ENCODE peak calls at places on chromosomes 11 and 22, in seven cellular contexts. B, R, X, U, S, C and T are unnamed samples.

GRCh38 chr22:41638124-41638523 is 17.0 kb downstream of the XRCC6 start:
- DNase-seq in X (no peak), R (no peak), U (no peak), C (no peak), B (no peak), S (no peak), T (no peak)

GRCh38 chr11:131909426-131910200 is 539.2 kb downstream of the NTM start:
- DNase-seq in S (no peak), U (no peak), C (no peak), B (no peak), X (no peak), R (no peak), T (no peak)

GRCh38 chr11:63536669-63537292 is at the start of gene PLAAT4:
- DNase-seq in C (no peak), B (peak), R (peak), X (no peak), U (no peak), S (no peak), T (no peak)

GRCh38 chr11:62497132-62497915 is 49.3 kb downstream of the AHNAK start:
- DNase-seq in B (no peak), C (peak), S (no peak), X (no peak), U (peak), R (no peak), T (no peak)

GRCh38 chr22:30605449-30606110 is 1.4 kb upstream of the TCN2 start:
- DNase-seq in C (no peak), B (peak), R (peak), S (peak), U (no peak), X (no peak), T (peak)

GRCh38 chr22:25023879-25024278 is 71.4 kb downstream of the KIAA1671 start:
- DNase-seq in C (no peak), B (no peak), S (no peak), R (no peak), U (no peak), X (no peak), T (no peak)

GRCh38 chr11:36073411-36074203 is 129.7 kb downstream of the LDLRAD3 start:
- DNase-seq in C (no peak), B (no peak), S (peak), R (peak), X (no peak), U (no peak), T (no peak)

GRCh38 chr11:74474316-74474715 is 7.0 kb upstream of the KCNE3 start:
- DNase-seq in B (no peak), C (no peak), X (no peak), R (peak), S (peak), U (no peak), T (no peak)

GRCh38 chr11:124898711-124899110 is 1.0 kb upstream of the ROBO4 start:
- DNase-seq in B (no peak), X (no peak), U (no peak), C (no peak), S (peak), R (no peak), T (no peak)

GRCh38 chr22:36921309-36922096 is 8.1 kb downstream of the CSF2RB start:
- DNase-seq in U (no peak), C (peak), B (no peak), R (no peak), S (no peak), X (no peak), T (no peak)

GRCh38 chr11:16279524-16279923 is 76.8 kb downstream of the SOX6 start:
- DNase-seq in C (no peak), U (no peak), X (no peak), S (no peak), R (no peak), B (no peak), T (no peak)

GRCh38 chr11:35491231-35491871 is 34.1 kb downstream of the PAMR1 start:
- DNase-seq in R (no peak), B (no peak), U (peak), C (no peak), X (no peak), S (no peak), T (no peak)

DNA sequence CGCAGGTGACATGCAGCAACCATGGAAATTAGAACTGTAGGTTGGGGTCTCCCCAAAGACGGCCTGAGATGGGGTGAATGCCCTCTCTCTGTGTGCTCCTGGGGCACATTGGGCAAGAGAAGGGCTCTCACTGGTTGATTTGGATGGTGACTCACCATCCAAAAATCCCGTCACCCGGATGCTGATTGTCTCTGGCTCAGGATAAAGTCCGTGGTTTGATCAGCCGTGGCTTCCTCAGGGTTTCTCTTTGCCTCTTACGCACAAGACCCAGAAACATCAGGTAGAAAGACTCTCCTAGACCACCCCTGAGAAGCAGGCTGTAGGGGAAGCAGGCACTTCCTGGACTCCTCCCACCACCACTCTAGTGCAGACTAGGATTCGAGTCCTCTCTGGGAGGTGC is 176.1 kb upstream of the NCAM1 start:
- DNase-seq in U (no peak), R (no peak), S (no peak), C (no peak), B (no peak), X (no peak), T (no peak)
- TF ChIP-seq CTCF in U (no peak), R (no peak), S (no peak), C (no peak), B (no peak), X (no peak), T (no peak)

GRCh38 chr11:123186291-123186690 is 8.8 kb downstream of the CLMP start:
- DNase-seq in U (peak), B (no peak), C (no peak), R (no peak), X (no peak), S (no peak), T (no peak)

GRCh38 chr11:123185326-123185725 is 9.7 kb downstream of the CLMP start:
- DNase-seq in S (no peak), X (no peak), U (no peak), B (no peak), C (no peak), R (no peak), T (no peak)

GRCh38 chr11:123182101-123182500 is 12.9 kb downstream of the CLMP start:
- DNase-seq in R (no peak), C (no peak), B (no peak), U (no peak), X (no peak), S (no peak), T (no peak)

GRCh38 chr11:123183391-123184099 is 11.5 kb downstream of the CLMP start:
- DNase-seq in U (peak), X (no peak), B (no peak), C (no peak), R (no peak), S (no peak), T (no peak)

GRCh38 chr11:123184531-123184930 is 10.5 kb downstream of the CLMP start:
- DNase-seq in B (no peak), U (no peak), R (no peak), X (no peak), S (no peak), C (no peak), T (no peak)
- H3K4me3 ChIP-seq in B (no peak), U (no peak), R (no peak), X (no peak), S (no peak), C (no peak), T (no peak)

GRCh38 chr22:22942511-22943329 is 55.1 kb downstream of the IGLL5 start:
- DNase-seq in X (no peak), U (no peak), C (peak), R (peak), S (no peak), B (peak), T (peak)
- TF ChIP-seq CTCF in X (peak), U (peak), C (peak), R (peak), S (peak), B (peak), T (peak)

DNA sequence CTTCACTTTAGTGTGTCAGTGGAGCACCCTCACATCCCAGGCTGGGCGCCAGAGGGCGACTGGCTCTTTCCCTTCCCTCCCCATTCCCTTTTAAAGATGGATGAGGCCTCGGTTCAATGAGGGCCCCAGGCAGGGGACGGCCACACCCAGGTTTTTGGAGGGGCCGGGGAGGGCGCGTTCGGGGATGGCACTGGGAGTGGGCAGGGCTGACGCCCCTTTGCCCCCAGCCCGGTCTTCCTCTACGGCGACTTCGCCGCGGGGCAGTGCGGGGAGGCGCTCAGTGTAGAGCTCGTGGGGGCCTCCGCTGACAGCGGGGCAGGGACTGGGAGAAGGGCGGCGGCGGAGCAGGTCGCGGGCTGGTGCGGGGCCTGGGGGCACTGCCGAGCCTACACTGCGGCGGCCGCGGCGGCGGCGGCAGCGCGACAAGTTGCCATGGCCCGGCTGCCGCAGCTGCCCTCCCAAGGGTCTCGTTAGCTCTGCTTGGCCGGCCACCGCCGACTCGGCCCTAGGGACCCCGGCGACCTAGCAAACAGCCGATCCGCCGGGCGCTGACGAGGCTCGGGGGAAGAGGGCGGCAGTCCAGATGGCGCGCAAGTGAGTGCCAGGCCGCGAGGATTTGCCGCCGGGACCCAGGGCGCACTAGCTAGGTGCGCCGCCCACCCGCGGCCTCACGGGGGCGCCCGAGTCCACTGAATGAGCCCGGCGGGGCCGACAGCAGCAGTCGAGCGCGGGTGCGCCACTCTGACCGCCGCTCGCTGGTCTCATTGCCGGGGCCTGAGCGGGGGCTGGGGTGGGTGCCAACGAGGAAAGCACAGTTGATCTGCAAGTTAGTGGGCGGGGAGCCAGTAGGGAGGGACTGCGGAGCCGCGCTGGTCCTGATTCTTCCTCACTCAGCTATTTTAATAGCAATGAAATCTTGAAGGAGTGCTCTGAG is 92.7 kb downstream of the RRM1 start:
- DNase-seq in X (peak), R (peak), S (peak), U (no peak), C (peak), B (peak), T (no peak)
- H3K4me3 ChIP-seq in X (peak), R (peak), S (peak), U (peak), C (peak), B (peak), T (peak)

GRCh38 chr11:73186294-73186850 is 31.7 kb upstream of the P2RY2 start:
- DNase-seq in C (no peak), U (no peak), S (no peak), X (no peak), R (no peak), B (no peak), T (no peak)

GRCh38 chr11:73185680-73186293 is 32.3 kb upstream of the P2RY2 start:
- DNase-seq in U (peak), R (no peak), S (peak), C (peak), B (no peak), X (peak), T (no peak)

GRCh38 chr11:73186886-73187285 is 31.2 kb upstream of the P2RY2 start:
- DNase-seq in C (no peak), U (no peak), B (no peak), X (no peak), R (no peak), S (no peak), T (no peak)

GRCh38 chr11:73184953-73185671 is 33.0 kb upstream of the P2RY2 start:
- DNase-seq in R (peak), X (no peak), B (peak), U (peak), C (peak), S (peak), T (no peak)

DNA sequence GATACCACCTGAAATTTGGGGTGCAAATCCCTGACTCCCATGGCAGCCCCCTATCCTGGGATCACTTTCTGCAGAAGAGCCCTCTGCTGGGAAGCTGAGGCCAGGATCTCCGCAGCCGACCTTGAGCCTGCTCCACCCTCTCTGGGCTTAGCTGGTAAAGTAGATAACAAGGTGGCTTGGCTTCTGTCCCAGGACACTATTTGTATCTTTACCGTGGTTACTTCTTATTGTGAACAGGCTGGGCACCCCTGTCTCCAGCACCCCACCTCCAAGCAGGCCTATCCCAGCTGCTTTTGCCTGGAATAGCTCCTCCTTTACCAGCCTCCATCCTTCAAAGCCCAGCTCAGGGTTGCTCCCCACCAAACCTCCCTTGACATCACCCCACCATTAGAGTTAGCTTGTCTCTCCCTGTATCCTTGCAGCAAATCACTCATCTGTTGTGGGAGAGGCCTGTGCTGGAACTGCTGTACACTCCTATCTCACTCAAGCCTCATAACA is 35.2 kb upstream of the P2RY2 start:
- DNase-seq in R (peak), U (no peak), C (no peak), S (peak), B (no peak), X (no peak), T (no peak)
- TF ChIP-seq CTCF in R (peak), U (no peak), C (no peak), S (no peak), B (no peak), X (no peak), T (no peak)

GRCh38 chr11:123247498-123247799 is 52.4 kb upstream of the CLMP start:
- DNase-seq in B (no peak), R (no peak), S (no peak), X (no peak), C (no peak), U (no peak), T (no peak)
- H3K4me3 ChIP-seq in B (no peak), R (no peak), S (no peak), X (no peak), C (no peak), U (no peak), T (no peak)

DNA sequence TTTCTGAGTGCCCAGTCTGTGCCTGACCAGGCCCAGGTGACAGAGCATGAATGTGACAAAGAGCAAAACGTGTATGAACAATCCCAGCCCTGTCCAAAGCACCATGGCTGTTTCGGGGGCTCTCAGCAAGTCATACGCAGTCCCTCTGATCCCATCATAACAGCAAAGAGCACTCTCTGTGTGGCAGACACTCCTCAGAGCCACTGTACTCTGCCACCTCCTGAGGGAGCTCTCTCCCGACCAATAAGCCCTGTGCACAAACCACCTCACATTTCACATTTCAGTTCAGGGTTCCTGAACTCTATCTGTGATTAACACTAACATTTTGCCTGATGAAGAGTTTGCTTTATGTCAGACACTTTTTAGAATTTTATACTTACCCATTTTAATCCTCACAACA is 6.6 kb downstream of the DGCR2 start:
- DNase-seq in U (no peak), S (no peak), C (no peak), B (no peak), X (no peak), R (no peak), T (no peak)
- TF ChIP-seq CTCF in U (no peak), S (no peak), C (no peak), B (no peak), X (no peak), R (no peak), T (no peak)

DNA sequence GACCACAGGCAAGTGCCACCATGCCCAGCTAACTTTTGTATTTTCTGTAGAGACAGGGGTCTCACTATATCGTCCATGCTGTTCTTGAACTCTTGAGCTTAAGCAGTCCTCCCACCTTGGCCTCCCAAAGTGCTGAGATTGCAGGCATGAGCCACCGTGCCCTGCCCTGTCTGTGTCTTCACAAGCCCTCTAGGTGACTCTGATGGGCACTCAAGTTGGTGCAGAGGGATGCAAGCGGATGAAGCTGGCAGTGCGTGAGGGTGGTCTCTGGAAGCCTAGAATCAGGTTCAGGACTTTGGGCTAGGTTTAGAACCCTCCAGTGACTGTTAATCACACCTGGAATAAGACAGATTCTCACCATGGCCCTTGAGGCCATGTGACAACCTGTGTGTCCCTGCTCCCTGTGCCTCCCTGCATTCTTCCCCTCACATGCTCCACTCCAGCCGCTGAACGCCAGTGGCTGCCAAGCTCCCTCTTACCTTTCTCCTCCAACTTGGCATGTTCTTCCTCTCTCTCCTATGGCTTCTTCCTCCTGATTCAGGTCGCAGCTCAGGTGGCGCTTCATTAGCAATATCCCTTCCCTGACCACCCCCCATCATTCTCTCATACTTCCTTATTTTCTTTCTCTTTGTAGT is 242.3 kb upstream of the TBCEL start:
- DNase-seq in R (no peak), X (no peak), C (no peak), S (no peak), B (no peak), U (no peak), T (no peak)
- H3K4me3 ChIP-seq in R (no peak), X (no peak), C (no peak), S (no peak), B (no peak), U (no peak), T (no peak)

DNA sequence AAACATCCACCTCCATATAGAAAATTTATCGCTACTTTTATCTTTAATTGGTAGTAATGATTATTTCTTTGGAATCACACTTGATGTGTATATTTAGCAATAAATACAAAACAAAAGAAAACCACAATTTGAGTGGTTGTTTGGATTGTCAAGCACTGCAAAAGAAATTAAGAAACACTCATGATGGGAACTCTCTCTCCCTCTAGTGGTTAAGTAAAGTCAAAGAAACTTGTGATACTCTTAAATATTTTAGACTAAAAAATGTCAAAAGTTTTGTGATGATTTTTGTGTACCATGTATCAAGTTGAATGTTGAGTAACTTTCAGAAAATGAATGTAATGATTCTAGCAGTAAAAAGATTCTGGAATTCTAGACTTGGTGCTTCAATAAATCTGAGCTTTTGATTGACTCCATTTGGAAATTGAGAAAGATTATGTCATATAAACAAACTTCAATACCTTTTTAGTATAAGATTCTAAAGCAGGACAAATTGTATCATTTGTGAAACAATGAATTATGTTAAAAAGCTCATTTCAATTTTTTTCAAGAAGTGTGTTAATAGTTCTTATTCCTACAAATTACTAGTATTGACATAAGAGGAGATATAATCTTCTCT is 20.8 kb downstream of the MUC15 start:
- DNase-seq in B (peak), R (no peak), X (no peak), S (no peak), U (no peak), C (no peak), T (no peak)
- TF ChIP-seq CTCF in B (peak), R (no peak), X (no peak), S (no peak), U (peak), C (no peak), T (peak)